ENCODE peak calls at places on chromosomes 1 and 21, in six cellular contexts. B, D, S, P, L and I are unnamed samples.

GRCh38 chr1:145425436-145426029 is at the start of gene NBPF20:
- DNase-seq in B (peak), D (peak), P (peak), S (peak), L (no peak), I (peak)

GRCh38 chr21:18443686-18444085 is 40.1 kb upstream of the TMPRSS15 start:
- DNase-seq in S (no peak), P (peak), L (no peak), B (no peak), D (no peak), I (no peak)

GRCh38 chr1:20109223-20109856 is 10.0 kb downstream of the PLA2G2D start:
- DNase-seq in P (no peak), S (no peak), D (no peak), L (no peak), B (no peak), I (no peak)

GRCh38 chr1:31238986-31239613 is 587 bp downstream of the NKAIN1 start:
- DNase-seq in S (peak), L (no peak), B (no peak), P (no peak), D (no peak), I (no peak)

GRCh38 chr1:164876717-164877116 is 317.7 kb downstream of the PBX1 start:
- DNase-seq in D (no peak), L (no peak), P (no peak), B (no peak), S (no peak), I (no peak)

GRCh38 chr1:200075938-200076546 is 48.5 kb downstream of the NR5A2 start:
- DNase-seq in B (peak), D (no peak), S (no peak), P (no peak), L (no peak), I (no peak)

GRCh38 chr1:46558141-46558963 is 6.9 kb upstream of the KNCN start:
- DNase-seq in D (no peak), B (no peak), P (peak), S (peak), L (no peak), I (no peak)

GRCh38 chr1:80248886-80249285 is 1242.4 kb upstream of the ADGRL4 start:
- DNase-seq in P (no peak), L (no peak), D (no peak), B (no peak), S (no peak), I (no peak)

GRCh38 chr1:25796807-25797458 is 3.1 kb upstream of the SELENON start:
- DNase-seq in D (peak), S (peak), L (no peak), B (peak), P (peak), I (peak)

GRCh38 chr1:28091043-28091781 is 2.8 kb upstream of the EYA3 start:
- DNase-seq in L (no peak), S (peak), B (peak), P (peak), D (peak), I (peak)

GRCh38 chr1:229300099-229300757 is 29.3 kb downstream of the RAB4A start:
- DNase-seq in S (no peak), B (no peak), D (no peak), P (no peak), L (no peak), I (no peak)

GRCh38 chr1:4515727-4516289 is 138.6 kb upstream of the AJAP1 start:
- DNase-seq in L (no peak), S (no peak), D (no peak), B (peak), P (no peak), I (no peak)

GRCh38 chr1:59194621-59195020 is 102.3 kb upstream of the FGGY start:
- DNase-seq in P (no peak), D (no peak), B (no peak), L (no peak), S (no peak), I (no peak)

GRCh38 chr1:8343464-8344001 is 25.6 kb downstream of the SLC45A1 start:
- DNase-seq in L (no peak), B (peak), D (no peak), S (no peak), P (peak), I (no peak)

GRCh38 chr1:215595231-215595630 is 28.1 kb downstream of the KCTD3 start:
- DNase-seq in L (no peak), D (no peak), S (no peak), B (no peak), P (no peak), I (no peak)

GRCh38 chr1:158506369-158506987 is 34.5 kb downstream of the OR10R2 start:
- DNase-seq in P (no peak), L (no peak), S (peak), D (no peak), B (peak), I (peak)

GRCh38 chr1:204705493-204705811 is 19.9 kb upstream of the LRRN2 start:
- DNase-seq in P (no peak), B (no peak), S (no peak), D (no peak), L (no peak), I (no peak)

GRCh38 chr1:46278807-46279206 is 24.6 kb downstream of the LRRC41 start:
- DNase-seq in D (no peak), S (no peak), L (no peak), P (no peak), B (peak), I (no peak)

GRCh38 chr1:102838016-102838415 is 270.3 kb downstream of the COL11A1 start:
- DNase-seq in D (no peak), B (no peak), S (no peak), P (no peak), L (no peak), I (no peak)

GRCh38 chr21:29938968-29939858 is 583 bp downstream of the GRIK1 start:
- DNase-seq in P (peak), L (no peak), D (no peak), S (peak), B (no peak), I (no peak)

GRCh38 chr1:7106442-7107108 is 321.3 kb downstream of the CAMTA1 start:
- DNase-seq in L (no peak), P (no peak), B (no peak), S (no peak), D (no peak), I (no peak)

GRCh38 chr1:112395261-112395831 is 668 bp upstream of the CTTNBP2NL start:
- DNase-seq in S (peak), P (no peak), B (no peak), D (no peak), L (no peak), I (no peak)

GRCh38 chr21:36127250-36127904 is 7.5 kb upstream of the CBR3 start:
- DNase-seq in L (no peak), D (no peak), B (no peak), S (no peak), P (no peak), I (no peak)

GRCh38 chr1:160403244-160403643 is 2.9 kb downstream of the VANGL2 start:
- DNase-seq in D (no peak), B (no peak), P (no peak), L (no peak), S (no peak), I (no peak)

DNA sequence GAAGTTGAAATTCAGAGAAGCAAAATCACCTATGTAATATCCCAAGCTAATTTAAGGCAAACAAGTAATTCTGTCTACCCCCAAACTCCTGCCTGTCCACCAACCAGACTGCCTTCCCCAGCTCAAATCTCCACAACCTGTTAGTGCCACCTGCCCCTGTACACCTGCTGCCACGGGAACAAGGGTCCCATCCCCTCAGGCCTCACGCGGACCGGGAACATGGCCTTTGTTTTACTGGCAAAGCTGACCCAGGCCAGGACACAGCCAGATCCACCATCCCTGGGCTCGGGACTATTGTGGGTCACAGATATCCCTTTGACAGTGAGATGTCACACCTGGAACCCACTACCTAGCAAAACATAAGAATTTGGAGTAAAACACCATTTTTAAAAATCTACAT is 139.3 kb upstream of the SGIP1 start:
- DNase-seq in D (no peak), P (no peak), B (no peak), S (no peak), L (no peak), I (no peak)
- H3K27ac ChIP-seq in D (no peak), P (peak), B (no peak), S (no peak), L (no peak), I (no peak)

GRCh38 chr1:183806086-183806485 is 1.2 kb downstream of the RGL1 start:
- DNase-seq in D (no peak), L (no peak), P (no peak), S (no peak), B (no peak), I (no peak)
- H3K27ac ChIP-seq in D (no peak), L (peak), P (peak), S (peak), B (no peak), I (no peak)

GRCh38 chr1:162590686-162591085 is 29.2 kb downstream of the UAP1 start:
- DNase-seq in P (no peak), B (no peak), S (no peak), D (no peak), L (no peak), I (no peak)

GRCh38 chr1:162596514-162597170 is 35.1 kb downstream of the UAP1 start:
- DNase-seq in B (no peak), P (no peak), D (no peak), S (no peak), L (no peak), I (no peak)
- H3K27ac ChIP-seq in B (no peak), P (no peak), D (no peak), S (no peak), L (no peak), I (no peak)

GRCh38 chr1:10419351-10419750 is 10.9 kb upstream of the CENPS start:
- DNase-seq in B (no peak), S (no peak), D (no peak), P (peak), L (no peak), I (no peak)
- H3K27ac ChIP-seq in B (no peak), S (no peak), D (no peak), P (no peak), L (peak), I (no peak)